ENCODE peak calls at places on chromosomes 16 and 17, in nine cellular contexts. K, J, S, F, D, H, T, Z and Y are unnamed samples.

GRCh38 chr17:69061901-69062556 is 1.3 kb upstream of the ABCA9 start:
- DNase-seq in F (no peak), H (no peak), S (no peak), K (no peak), J (no peak), T (peak; percentile 55), Z (no peak), D (no peak), Y (no peak)

GRCh38 chr17:50563095-50563511 is 2.6 kb downstream of the CACNA1G start:
- DNase-seq in S (no peak), F (no peak), T (no peak), Z (no peak), H (no peak), K (no peak), J (no peak), D (no peak), Y (no peak)

GRCh38 chr17:67725232-67726206 is 7.8 kb downstream of the NOL11 start:
- DNase-seq in H (no peak), K (no peak), D (no peak), Z (no peak), F (no peak), J (no peak), S (no peak), T (no peak), Y (no peak)

GRCh38 chr17:14204546-14204945 is 32.1 kb downstream of the CDRT15 start:
- DNase-seq in D (no peak), Z (no peak), S (no peak), F (no peak), J (no peak), K (no peak), H (no peak), T (no peak), Y (no peak)

GRCh38 chr17:78748730-78749317 is 33.2 kb downstream of the CYTH1 start:
- DNase-seq in H (peak; percentile 88), D (peak; percentile 24), T (peak; percentile 10), K (no peak), F (no peak), J (peak; percentile 83), Z (peak; percentile 41), S (peak; percentile 69), Y (peak; percentile 26)

GRCh38 chr16:77675464-77676324 is 46.6 kb upstream of the NUDT7 start:
- DNase-seq in S (peak; percentile 92), K (peak; percentile 70), J (peak; percentile 74), Z (peak; percentile 75), H (peak; percentile 85), T (peak; percentile 75), F (peak; percentile 73), D (peak; percentile 78), Y (peak; percentile 47)

GRCh38 chr17:73434154-73434553 is 122.4 kb upstream of the CDC42EP4 start:
- DNase-seq in J (no peak), S (no peak), T (no peak), Z (no peak), K (no peak), D (no peak), H (no peak), F (no peak), Y (no peak)

GRCh38 chr16:11245988-11246387 is 10.0 kb downstream of the SOCS1 start:
- DNase-seq in S (no peak), H (no peak), T (no peak), J (no peak), K (no peak), Z (no peak), F (no peak), D (no peak), Y (no peak)

DNA sequence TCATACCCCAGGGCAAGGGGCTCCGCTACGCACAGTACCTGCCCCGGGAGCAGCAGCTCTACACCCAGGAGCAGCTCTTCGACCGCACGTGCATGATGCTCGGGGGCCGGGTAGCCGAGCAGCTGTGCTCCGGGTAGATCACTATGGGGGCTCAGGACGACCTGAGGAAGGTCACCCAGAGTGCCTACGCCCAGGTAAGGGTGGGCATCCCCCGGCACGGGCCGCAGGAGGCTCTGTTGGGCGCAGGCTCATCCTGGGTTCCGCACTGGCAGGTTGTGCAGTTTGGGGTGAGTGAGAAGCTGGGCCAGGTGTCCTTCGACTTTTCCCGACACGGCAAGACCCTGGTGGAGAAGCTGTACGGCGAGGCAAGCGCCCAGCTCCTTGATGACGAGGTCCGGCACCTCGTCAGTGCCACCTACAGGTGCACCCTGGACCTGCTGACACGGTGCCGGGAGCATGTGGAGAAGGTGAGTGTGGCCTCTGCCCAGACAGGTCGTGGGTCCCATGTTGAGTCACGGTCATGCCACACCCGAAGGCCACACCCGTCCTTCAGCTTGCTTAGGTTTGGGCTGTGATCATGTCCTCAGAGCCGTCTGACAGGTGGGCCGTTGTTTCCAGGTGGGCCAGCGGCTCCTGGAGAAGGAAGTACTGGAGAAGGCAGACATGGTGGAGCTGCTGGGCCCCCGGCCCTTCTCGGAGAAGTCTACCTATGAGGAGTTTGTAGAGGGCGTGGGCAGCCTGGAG is 19.3 kb downstream of the DBNDD1 start:
- DNase-seq in F (no peak), K (no peak), H (no peak), T (no peak), S (no peak), D (no peak), J (no peak), Z (no peak), Y (no peak)
- TF ChIP-seq POLR2A in F (no peak), K (no peak), H (no peak), T (no peak), S (no peak), D (no peak), J (no peak), Z (no peak), Y (no peak)

DNA sequence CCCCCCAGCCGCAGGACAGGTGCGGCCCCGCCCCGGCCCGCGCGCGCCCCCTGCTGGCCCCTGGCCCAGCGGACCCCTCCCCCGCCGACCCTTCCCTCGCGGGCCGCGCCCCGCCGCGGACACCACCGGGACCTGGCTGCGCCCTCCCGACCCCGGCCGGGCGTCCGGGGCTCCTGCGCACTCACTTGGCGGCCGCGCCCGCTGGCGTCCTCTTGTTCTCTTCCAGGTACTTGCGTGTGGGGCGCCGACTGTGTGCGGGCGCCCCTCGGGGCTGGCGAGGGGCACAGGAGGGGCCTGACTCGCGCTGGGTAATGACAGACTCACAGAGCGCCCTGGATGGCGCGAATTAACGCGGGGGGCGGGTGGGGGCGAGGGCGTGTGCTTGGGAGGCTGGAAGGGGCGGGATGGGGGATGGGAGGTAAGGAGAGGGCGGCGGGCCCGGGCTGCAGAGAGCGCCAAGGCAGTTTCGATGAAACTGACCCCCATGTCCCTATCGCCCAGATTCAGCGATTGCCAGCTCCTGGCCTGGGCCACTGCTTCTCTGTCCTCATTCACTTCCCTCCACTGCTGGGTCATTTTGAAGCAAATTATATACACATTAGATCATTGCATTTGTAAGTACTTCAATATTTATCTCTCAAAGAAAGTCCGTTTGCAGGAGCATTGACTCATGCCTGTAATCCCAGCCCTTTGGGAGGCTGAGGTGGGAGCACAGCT is 445 bp upstream of the DBNDD1 start:
- DNase-seq in F (peak; percentile 50), H (no peak), D (peak; percentile 89), S (no peak), Z (no peak), K (peak; percentile 44), J (peak; percentile 67), T (peak; percentile 30), Y (peak; percentile 40)
- TF ChIP-seq POLR2A in F (no peak), H (no peak), D (peak; percentile 47), S (no peak), Z (no peak), K (no peak), J (no peak), T (no peak), Y (no peak)

GRCh38 chr17:2393184-2393953 is 7.5 kb downstream of the MNT start:
- DNase-seq in J (peak; percentile 42), T (peak; percentile 91), S (peak; percentile 78), D (peak; percentile 78), H (peak; percentile 92), Z (peak; percentile 87), F (peak; percentile 94), K (peak; percentile 90), Y (peak; percentile 86)

GRCh38 chr17:2390199-2390880 is 10.5 kb downstream of the MNT start:
- DNase-seq in T (no peak), H (no peak), D (no peak), F (no peak), Z (no peak), J (no peak), S (no peak), K (no peak), Y (no peak)

GRCh38 chr17:2393954-2394749 is 6.7 kb downstream of the MNT start:
- DNase-seq in K (peak; percentile 14), F (no peak), T (no peak), H (peak; percentile 90), S (no peak), Z (no peak), D (no peak), J (no peak), Y (no peak)

GRCh38 chr17:2391597-2392251 is 9.1 kb downstream of the MNT start:
- DNase-seq in F (no peak), J (no peak), H (no peak), D (no peak), T (no peak), K (no peak), Z (no peak), S (no peak), Y (no peak)

DNA sequence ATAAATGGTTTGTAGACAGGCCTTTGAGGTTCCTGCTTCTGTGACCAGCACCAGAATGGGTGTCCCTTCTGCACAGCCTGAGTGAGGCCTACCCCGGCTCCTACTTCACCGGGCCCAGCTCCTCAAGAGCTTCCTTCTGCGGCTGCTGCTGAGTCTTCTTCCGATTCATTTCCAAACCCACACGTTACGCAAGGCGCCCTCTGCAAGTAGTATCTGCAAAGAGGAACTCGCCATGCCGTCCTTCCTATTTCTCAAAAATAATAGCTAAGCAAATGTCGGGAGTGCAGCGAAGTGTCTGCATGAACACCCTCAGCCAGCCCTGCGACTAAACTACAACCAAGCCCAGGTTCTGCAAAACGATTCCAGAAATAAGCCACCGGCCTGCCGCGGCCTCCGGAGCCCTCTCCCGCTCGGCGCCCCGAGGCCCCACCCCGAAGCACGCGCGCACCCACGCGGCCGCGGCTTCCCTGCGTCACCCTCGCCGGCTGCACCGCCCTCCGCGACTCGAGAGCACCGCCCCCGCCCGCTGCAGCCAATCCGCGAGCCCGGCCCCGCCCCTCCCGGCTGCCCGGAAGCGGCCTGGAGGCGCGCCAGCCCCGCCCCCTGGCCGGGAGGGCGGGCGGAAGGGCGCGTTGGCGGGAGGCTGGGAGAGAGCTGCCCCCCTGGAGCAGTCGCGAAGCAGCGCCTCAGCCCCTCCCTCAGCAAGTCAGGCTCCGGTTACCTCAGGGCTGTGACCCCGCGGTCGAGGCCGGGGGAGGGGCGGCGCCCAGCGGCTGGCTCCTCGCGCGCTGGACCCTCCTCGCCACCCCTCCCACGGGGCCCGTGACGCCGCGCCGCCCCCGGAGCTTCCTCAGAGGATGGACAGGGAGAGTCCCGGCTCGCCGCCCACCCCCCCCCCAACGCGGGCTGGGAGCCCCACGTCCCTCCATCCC is 8.3 kb downstream of the MNT start:
- DNase-seq in K (peak; percentile 95), T (peak; percentile 95), H (peak; percentile 98), Z (peak; percentile 94), D (peak; percentile 94), J (peak; percentile 81), S (peak; percentile 92), F (peak; percentile 98), Y (peak; percentile 95)
- TF ChIP-seq POLR2A in K (no peak), T (peak; percentile 63), H (peak; percentile 49), Z (peak; percentile 85), D (peak; percentile 65), J (peak; percentile 46), S (peak; percentile 88), F (peak; percentile 84), Y (peak; percentile 32)

GRCh38 chr16:31505483-31505882 is 2.7 kb downstream of the RUSF1 start:
- DNase-seq in D (no peak), T (no peak), J (no peak), S (no peak), F (no peak), K (no peak), H (no peak), Z (no peak), Y (no peak)

GRCh38 chr16:31507617-31507928 is 618 bp downstream of the RUSF1 start:
- DNase-seq in D (no peak), H (no peak), T (no peak), J (no peak), F (no peak), Z (no peak), K (no peak), S (no peak), Y (no peak)

GRCh38 chr16:31504159-31504558 is 4.0 kb downstream of the RUSF1 start:
- DNase-seq in T (peak; percentile 55), Z (no peak), K (peak; percentile 19), F (no peak), J (no peak), D (no peak), S (no peak), H (no peak), Y (no peak)

GRCh38 chr16:31508706-31509523 is 724 bp upstream of the RUSF1 start:
- DNase-seq in T (no peak), K (no peak), D (peak; percentile 56), S (no peak), J (peak; percentile 23), Z (no peak), H (no peak), F (no peak), Y (no peak)

DNA sequence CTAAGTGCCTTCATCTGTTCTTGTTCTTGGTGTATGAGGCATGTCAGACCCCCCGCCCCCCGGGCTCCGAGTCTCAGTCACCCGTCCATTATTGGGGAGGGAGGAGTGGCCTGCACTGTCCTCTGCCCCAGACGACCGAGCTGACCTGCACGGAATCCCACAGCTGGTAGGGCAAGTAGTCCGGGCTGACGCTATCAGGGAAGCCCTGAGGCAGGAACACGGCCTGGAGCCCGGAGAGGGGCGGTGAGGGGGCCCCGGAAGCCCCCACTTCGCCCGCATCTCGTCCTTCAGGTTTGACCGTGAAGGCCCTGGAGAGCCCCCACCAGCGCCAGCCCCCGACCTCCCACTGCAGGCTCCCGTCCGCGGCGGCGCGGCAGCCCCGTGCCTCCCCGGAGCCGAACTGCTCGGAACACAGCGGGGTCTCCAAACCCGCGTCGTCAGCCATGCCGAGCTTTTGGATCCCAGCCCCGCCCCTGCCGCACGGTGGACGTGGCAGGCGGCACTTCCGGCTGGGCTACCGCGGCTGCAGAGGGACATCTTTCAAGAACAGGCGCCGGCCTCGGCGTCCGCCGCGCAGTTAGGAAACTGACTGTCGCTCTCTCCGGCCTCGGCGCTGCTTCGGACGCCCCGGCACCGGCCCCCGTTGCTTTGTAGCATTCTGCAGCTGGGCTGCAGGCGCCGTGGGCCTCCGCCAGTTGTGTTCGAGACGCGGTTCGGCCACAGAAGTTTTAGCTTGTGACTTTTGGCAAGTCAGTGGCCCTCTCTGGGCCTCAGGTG is at the start of gene RUSF1:
- DNase-seq in S (peak; percentile 90), F (peak; percentile 90), J (peak; percentile 89), K (peak; percentile 92), Z (peak; percentile 91), D (peak; percentile 87), T (peak; percentile 89), H (peak; percentile 95), Y (peak; percentile 87)
- TF ChIP-seq POLR2A in S (peak; percentile 87), F (peak; percentile 68), J (peak; percentile 96), K (peak; percentile 3), Z (peak; percentile 85), D (peak; percentile 94), T (peak; percentile 91), H (peak; percentile 93), Y (peak; percentile 84)